ENCODE peak calls at places on chromosome 15, in ten cellular contexts. One of them, this sample, is unnamed.

GRCh38 chr15:34240537-34240936 is 15.7 kb downstream of the EMC4 start:
- DNase-seq in stimulated activated effector memory CD8-positive, alpha-beta T cell treated with anti-CD3 and anti-CD28 coated beads, Interleukin-12 subunit alpha, Interleukin-12 subunit beta, amount 100 ng/mL, for 72 hours: no peak
- DNase-seq in cerebellum: no peak
- DNase-seq in neuronal stem cell: no peak
- DNase-seq in stimulated activated CD4-positive, alpha-beta T cell treated with anti-CD3 and anti-CD28 coated beads, Interleukin-12 subunit alpha, Interleukin-12 subunit beta, amount 100 ng/mL, for 48 hours: no peak
- DNase-seq in AML-193: no peak
- DNase-seq in midbrain: no peak
- DNase-seq in T-helper 1 cell: no peak
- DNase-seq in HFF-Myc: no peak
- DNase-seq in HuH-7: no peak
- DNase-seq in this sample: no peak

GRCh38 chr15:40539030-40539429 is 25.8 kb downstream of the CCDC32 start:
- DNase-seq in AML-193: no peak
- DNase-seq in HFF-Myc: no peak
- DNase-seq in T-helper 1 cell: no peak
- DNase-seq in stimulated activated CD4-positive, alpha-beta T cell treated with anti-CD3 and anti-CD28 coated beads, Interleukin-12 subunit alpha, Interleukin-12 subunit beta, amount 100 ng/mL, for 48 hours: no peak
- DNase-seq in stimulated activated effector memory CD8-positive, alpha-beta T cell treated with anti-CD3 and anti-CD28 coated beads, Interleukin-12 subunit alpha, Interleukin-12 subunit beta, amount 100 ng/mL, for 72 hours: no peak
- DNase-seq in cerebellum: no peak
- DNase-seq in HuH-7: no peak
- DNase-seq in midbrain: no peak
- DNase-seq in neuronal stem cell: no peak
- DNase-seq in this sample: no peak

GRCh38 chr15:63895787-63896218 is 62.1 kb upstream of the HERC1 start:
- DNase-seq in HuH-7: no peak
- DNase-seq in T-helper 1 cell: no peak
- DNase-seq in stimulated activated effector memory CD8-positive, alpha-beta T cell treated with anti-CD3 and anti-CD28 coated beads, Interleukin-12 subunit alpha, Interleukin-12 subunit beta, amount 100 ng/mL, for 72 hours: no peak
- DNase-seq in midbrain: no peak
- DNase-seq in stimulated activated CD4-positive, alpha-beta T cell treated with anti-CD3 and anti-CD28 coated beads, Interleukin-12 subunit alpha, Interleukin-12 subunit beta, amount 100 ng/mL, for 48 hours: no peak
- DNase-seq in neuronal stem cell: no peak
- DNase-seq in AML-193: no peak
- DNase-seq in HFF-Myc: no peak
- DNase-seq in cerebellum: no peak
- DNase-seq in this sample: no peak

GRCh38 chr15:41621200-41622193 is 38.7 kb upstream of the MGA start:
- DNase-seq in cerebellum: peak
- DNase-seq in T-helper 1 cell: peak
- DNase-seq in HuH-7: peak
- DNase-seq in stimulated activated CD4-positive, alpha-beta T cell treated with anti-CD3 and anti-CD28 coated beads, Interleukin-12 subunit alpha, Interleukin-12 subunit beta, amount 100 ng/mL, for 48 hours: peak
- DNase-seq in midbrain: peak
- DNase-seq in neuronal stem cell: peak
- DNase-seq in AML-193: no peak
- DNase-seq in stimulated activated effector memory CD8-positive, alpha-beta T cell treated with anti-CD3 and anti-CD28 coated beads, Interleukin-12 subunit alpha, Interleukin-12 subunit beta, amount 100 ng/mL, for 72 hours: peak
- DNase-seq in HFF-Myc: peak
- DNase-seq in this sample: peak

GRCh38 chr15:83698294-83698693 is 44.4 kb downstream of the ADAMTSL3 start:
- DNase-seq in neuronal stem cell: no peak
- DNase-seq in HuH-7: no peak
- DNase-seq in cerebellum: no peak
- DNase-seq in AML-193: no peak
- DNase-seq in stimulated activated CD4-positive, alpha-beta T cell treated with anti-CD3 and anti-CD28 coated beads, Interleukin-12 subunit alpha, Interleukin-12 subunit beta, amount 100 ng/mL, for 48 hours: no peak
- DNase-seq in midbrain: no peak
- DNase-seq in T-helper 1 cell: no peak
- DNase-seq in HFF-Myc: no peak
- DNase-seq in stimulated activated effector memory CD8-positive, alpha-beta T cell treated with anti-CD3 and anti-CD28 coated beads, Interleukin-12 subunit alpha, Interleukin-12 subunit beta, amount 100 ng/mL, for 72 hours: no peak
- DNase-seq in this sample: no peak

GRCh38 chr15:42143866-42144625 is 12.4 kb downstream of the PLA2G4F start:
- DNase-seq in AML-193: no peak
- DNase-seq in stimulated activated effector memory CD8-positive, alpha-beta T cell treated with anti-CD3 and anti-CD28 coated beads, Interleukin-12 subunit alpha, Interleukin-12 subunit beta, amount 100 ng/mL, for 72 hours: no peak
- DNase-seq in HuH-7: no peak
- DNase-seq in T-helper 1 cell: no peak
- DNase-seq in midbrain: no peak
- DNase-seq in HFF-Myc: no peak
- DNase-seq in stimulated activated CD4-positive, alpha-beta T cell treated with anti-CD3 and anti-CD28 coated beads, Interleukin-12 subunit alpha, Interleukin-12 subunit beta, amount 100 ng/mL, for 48 hours: no peak
- DNase-seq in neuronal stem cell: no peak
- DNase-seq in cerebellum: no peak
- DNase-seq in this sample: no peak

GRCh38 chr15:51401872-51402517 is 60.5 kb downstream of the GLDN start:
- DNase-seq in stimulated activated effector memory CD8-positive, alpha-beta T cell treated with anti-CD3 and anti-CD28 coated beads, Interleukin-12 subunit alpha, Interleukin-12 subunit beta, amount 100 ng/mL, for 72 hours: no peak
- DNase-seq in HFF-Myc: no peak
- DNase-seq in HuH-7: peak
- DNase-seq in AML-193: peak
- DNase-seq in T-helper 1 cell: no peak
- DNase-seq in midbrain: peak
- DNase-seq in cerebellum: no peak
- DNase-seq in neuronal stem cell: peak
- DNase-seq in stimulated activated CD4-positive, alpha-beta T cell treated with anti-CD3 and anti-CD28 coated beads, Interleukin-12 subunit alpha, Interleukin-12 subunit beta, amount 100 ng/mL, for 48 hours: no peak
- DNase-seq in this sample: peak

GRCh38 chr15:88467935-88468528 is 524 bp downstream of the MRPS11 start:
- DNase-seq in neuronal stem cell: no peak
- DNase-seq in HuH-7: no peak
- DNase-seq in cerebellum: no peak
- DNase-seq in stimulated activated CD4-positive, alpha-beta T cell treated with anti-CD3 and anti-CD28 coated beads, Interleukin-12 subunit alpha, Interleukin-12 subunit beta, amount 100 ng/mL, for 48 hours: no peak
- DNase-seq in T-helper 1 cell: no peak
- DNase-seq in AML-193: no peak
- DNase-seq in HFF-Myc: no peak
- DNase-seq in stimulated activated effector memory CD8-positive, alpha-beta T cell treated with anti-CD3 and anti-CD28 coated beads, Interleukin-12 subunit alpha, Interleukin-12 subunit beta, amount 100 ng/mL, for 72 hours: no peak
- DNase-seq in midbrain: no peak
- DNase-seq in this sample: peak

GRCh38 chr15:84886211-84886983 is 1.9 kb downstream of the SLC28A1 start:
- DNase-seq in stimulated activated effector memory CD8-positive, alpha-beta T cell treated with anti-CD3 and anti-CD28 coated beads, Interleukin-12 subunit alpha, Interleukin-12 subunit beta, amount 100 ng/mL, for 72 hours: no peak
- DNase-seq in T-helper 1 cell: no peak
- DNase-seq in AML-193: no peak
- DNase-seq in cerebellum: no peak
- DNase-seq in midbrain: no peak
- DNase-seq in neuronal stem cell: no peak
- DNase-seq in HuH-7: no peak
- DNase-seq in stimulated activated CD4-positive, alpha-beta T cell treated with anti-CD3 and anti-CD28 coated beads, Interleukin-12 subunit alpha, Interleukin-12 subunit beta, amount 100 ng/mL, for 48 hours: no peak
- DNase-seq in HFF-Myc: no peak
- DNase-seq in this sample: no peak

GRCh38 chr15:51094606-51095569 is at the start of gene TNFAIP8L3:
- DNase-seq in HFF-Myc: no peak
- DNase-seq in stimulated activated effector memory CD8-positive, alpha-beta T cell treated with anti-CD3 and anti-CD28 coated beads, Interleukin-12 subunit alpha, Interleukin-12 subunit beta, amount 100 ng/mL, for 72 hours: no peak
- DNase-seq in stimulated activated CD4-positive, alpha-beta T cell treated with anti-CD3 and anti-CD28 coated beads, Interleukin-12 subunit alpha, Interleukin-12 subunit beta, amount 100 ng/mL, for 48 hours: no peak
- DNase-seq in neuronal stem cell: peak
- DNase-seq in AML-193: no peak
- DNase-seq in cerebellum: no peak
- DNase-seq in T-helper 1 cell: no peak
- DNase-seq in HuH-7: peak
- DNase-seq in midbrain: no peak
- DNase-seq in this sample: peak

GRCh38 chr15:69300129-69300588 is 1.4 kb downstream of the PAQR5 start:
- DNase-seq in neuronal stem cell: no peak
- DNase-seq in HFF-Myc: no peak
- DNase-seq in midbrain: no peak
- DNase-seq in AML-193: no peak
- DNase-seq in T-helper 1 cell: no peak
- DNase-seq in stimulated activated effector memory CD8-positive, alpha-beta T cell treated with anti-CD3 and anti-CD28 coated beads, Interleukin-12 subunit alpha, Interleukin-12 subunit beta, amount 100 ng/mL, for 72 hours: no peak
- DNase-seq in cerebellum: no peak
- DNase-seq in stimulated activated CD4-positive, alpha-beta T cell treated with anti-CD3 and anti-CD28 coated beads, Interleukin-12 subunit alpha, Interleukin-12 subunit beta, amount 100 ng/mL, for 48 hours: no peak
- DNase-seq in HuH-7: no peak
- DNase-seq in this sample: no peak

GRCh38 chr15:99438222-99438592 is 127.6 kb upstream of the MEF2A start:
- DNase-seq in neuronal stem cell: no peak
- DNase-seq in stimulated activated effector memory CD8-positive, alpha-beta T cell treated with anti-CD3 and anti-CD28 coated beads, Interleukin-12 subunit alpha, Interleukin-12 subunit beta, amount 100 ng/mL, for 72 hours: no peak
- DNase-seq in cerebellum: no peak
- DNase-seq in T-helper 1 cell: no peak
- DNase-seq in HuH-7: no peak
- DNase-seq in midbrain: no peak
- DNase-seq in AML-193: no peak
- DNase-seq in stimulated activated CD4-positive, alpha-beta T cell treated with anti-CD3 and anti-CD28 coated beads, Interleukin-12 subunit alpha, Interleukin-12 subunit beta, amount 100 ng/mL, for 48 hours: no peak
- DNase-seq in HFF-Myc: no peak
- DNase-seq in this sample: no peak

GRCh38 chr15:80849308-80849707 is 70.1 kb downstream of the CEMIP start:
- DNase-seq in stimulated activated effector memory CD8-positive, alpha-beta T cell treated with anti-CD3 and anti-CD28 coated beads, Interleukin-12 subunit alpha, Interleukin-12 subunit beta, amount 100 ng/mL, for 72 hours: no peak
- DNase-seq in cerebellum: no peak
- DNase-seq in HFF-Myc: peak
- DNase-seq in neuronal stem cell: no peak
- DNase-seq in T-helper 1 cell: no peak
- DNase-seq in stimulated activated CD4-positive, alpha-beta T cell treated with anti-CD3 and anti-CD28 coated beads, Interleukin-12 subunit alpha, Interleukin-12 subunit beta, amount 100 ng/mL, for 48 hours: no peak
- DNase-seq in AML-193: no peak
- DNase-seq in HuH-7: no peak
- DNase-seq in midbrain: no peak
- DNase-seq in this sample: no peak

GRCh38 chr15:81152799-81153198 is 18.7 kb downstream of the CFAP161 start:
- DNase-seq in neuronal stem cell: no peak
- DNase-seq in HuH-7: no peak
- DNase-seq in T-helper 1 cell: no peak
- DNase-seq in stimulated activated effector memory CD8-positive, alpha-beta T cell treated with anti-CD3 and anti-CD28 coated beads, Interleukin-12 subunit alpha, Interleukin-12 subunit beta, amount 100 ng/mL, for 72 hours: no peak
- DNase-seq in HFF-Myc: no peak
- DNase-seq in stimulated activated CD4-positive, alpha-beta T cell treated with anti-CD3 and anti-CD28 coated beads, Interleukin-12 subunit alpha, Interleukin-12 subunit beta, amount 100 ng/mL, for 48 hours: no peak
- DNase-seq in AML-193: no peak
- DNase-seq in cerebellum: no peak
- DNase-seq in midbrain: no peak
- DNase-seq in this sample: no peak

GRCh38 chr15:57217716-57218598 is 158.3 kb upstream of the CGNL1 start:
- DNase-seq in midbrain: peak
- DNase-seq in cerebellum: no peak
- DNase-seq in HFF-Myc: no peak
- DNase-seq in T-helper 1 cell: no peak
- DNase-seq in stimulated activated effector memory CD8-positive, alpha-beta T cell treated with anti-CD3 and anti-CD28 coated beads, Interleukin-12 subunit alpha, Interleukin-12 subunit beta, amount 100 ng/mL, for 72 hours: no peak
- DNase-seq in stimulated activated CD4-positive, alpha-beta T cell treated with anti-CD3 and anti-CD28 coated beads, Interleukin-12 subunit alpha, Interleukin-12 subunit beta, amount 100 ng/mL, for 48 hours: no peak
- DNase-seq in neuronal stem cell: peak
- DNase-seq in HuH-7: no peak
- DNase-seq in AML-193: no peak
- DNase-seq in this sample: no peak

GRCh38 chr15:101556273-101556672 is 66.8 kb upstream of the PCSK6 start:
- DNase-seq in midbrain: no peak
- DNase-seq in stimulated activated CD4-positive, alpha-beta T cell treated with anti-CD3 and anti-CD28 coated beads, Interleukin-12 subunit alpha, Interleukin-12 subunit beta, amount 100 ng/mL, for 48 hours: no peak
- DNase-seq in cerebellum: no peak
- DNase-seq in HFF-Myc: no peak
- DNase-seq in HuH-7: no peak
- DNase-seq in neuronal stem cell: no peak
- DNase-seq in AML-193: no peak
- DNase-seq in stimulated activated effector memory CD8-positive, alpha-beta T cell treated with anti-CD3 and anti-CD28 coated beads, Interleukin-12 subunit alpha, Interleukin-12 subunit beta, amount 100 ng/mL, for 72 hours: no peak
- DNase-seq in T-helper 1 cell: no peak
- DNase-seq in this sample: no peak

This sample was measured in HEK293T.